ENCODE peak calls at places on chromosomes 7 and 10, in seven cellular contexts. One of them, this sample, is unnamed.

GRCh38 chr10:130074639-130075038 is 36.0 kb downstream of the C10orf143 start:
- DNase-seq in effector CD4-positive, alpha-beta T cell: no peak
- DNase-seq in MCF 10A: no peak
- DNase-seq in left cardiac atrium: no peak
- DNase-seq in stimulated activated CD4-positive, alpha-beta T cell treated with anti-CD3 and anti-CD28 coated beads, Interleukin-1b, Interleukin-23, amount 100 ng/mL, for 24 hours: no peak
- DNase-seq in head of caudate nucleus: no peak
- DNase-seq in HS-5: no peak
- DNase-seq in this sample: no peak

GRCh38 chr10:111039522-111039921 is 37.3 kb upstream of the ADRA2A start:
- DNase-seq in HS-5: no peak
- DNase-seq in effector CD4-positive, alpha-beta T cell: no peak
- DNase-seq in MCF 10A: no peak
- DNase-seq in head of caudate nucleus: no peak
- DNase-seq in left cardiac atrium: no peak
- DNase-seq in stimulated activated CD4-positive, alpha-beta T cell treated with anti-CD3 and anti-CD28 coated beads, Interleukin-1b, Interleukin-23, amount 100 ng/mL, for 24 hours: no peak
- DNase-seq in this sample: no peak

GRCh38 chr7:30302656-30303311 is 18.4 kb downstream of the ZNRF2 start:
- DNase-seq in head of caudate nucleus: no peak
- DNase-seq in left cardiac atrium: no peak
- DNase-seq in HS-5: no peak
- DNase-seq in effector CD4-positive, alpha-beta T cell: no peak
- DNase-seq in stimulated activated CD4-positive, alpha-beta T cell treated with anti-CD3 and anti-CD28 coated beads, Interleukin-1b, Interleukin-23, amount 100 ng/mL, for 24 hours: no peak
- DNase-seq in MCF 10A: no peak
- DNase-seq in this sample: no peak

GRCh38 chr7:65438593-65438992 is 64.9 kb downstream of the ZNF92 start:
- DNase-seq in HS-5: peak
- DNase-seq in head of caudate nucleus: no peak
- DNase-seq in stimulated activated CD4-positive, alpha-beta T cell treated with anti-CD3 and anti-CD28 coated beads, Interleukin-1b, Interleukin-23, amount 100 ng/mL, for 24 hours: no peak
- DNase-seq in effector CD4-positive, alpha-beta T cell: no peak
- DNase-seq in MCF 10A: peak
- DNase-seq in left cardiac atrium: no peak
- DNase-seq in this sample: no peak

GRCh38 chr7:3042861-3043489 is 692 bp downstream of the CARD11 start:
- DNase-seq in MCF 10A: no peak
- DNase-seq in stimulated activated CD4-positive, alpha-beta T cell treated with anti-CD3 and anti-CD28 coated beads, Interleukin-1b, Interleukin-23, amount 100 ng/mL, for 24 hours: peak
- DNase-seq in effector CD4-positive, alpha-beta T cell: peak
- DNase-seq in head of caudate nucleus: no peak
- DNase-seq in left cardiac atrium: no peak
- DNase-seq in HS-5: no peak
- DNase-seq in this sample: no peak

GRCh38 chr10:119098576-119098975 is 5.3 kb upstream of the DENND10 start:
- DNase-seq in head of caudate nucleus: no peak
- DNase-seq in effector CD4-positive, alpha-beta T cell: no peak
- DNase-seq in HS-5: no peak
- DNase-seq in left cardiac atrium: no peak
- DNase-seq in MCF 10A: no peak
- DNase-seq in stimulated activated CD4-positive, alpha-beta T cell treated with anti-CD3 and anti-CD28 coated beads, Interleukin-1b, Interleukin-23, amount 100 ng/mL, for 24 hours: no peak
- DNase-seq in this sample: no peak

GRCh38 chr7:244981-245380 is 45.0 kb upstream of the FOXL3 start:
- DNase-seq in head of caudate nucleus: no peak
- DNase-seq in MCF 10A: no peak
- DNase-seq in stimulated activated CD4-positive, alpha-beta T cell treated with anti-CD3 and anti-CD28 coated beads, Interleukin-1b, Interleukin-23, amount 100 ng/mL, for 24 hours: no peak
- DNase-seq in effector CD4-positive, alpha-beta T cell: no peak
- DNase-seq in left cardiac atrium: no peak
- DNase-seq in HS-5: no peak
- DNase-seq in this sample: no peak

GRCh38 chr7:98922392-98923107 is 44.2 kb downstream of the TRRAP start:
- DNase-seq in MCF 10A: peak
- DNase-seq in head of caudate nucleus: no peak
- DNase-seq in HS-5: no peak
- DNase-seq in effector CD4-positive, alpha-beta T cell: no peak
- DNase-seq in stimulated activated CD4-positive, alpha-beta T cell treated with anti-CD3 and anti-CD28 coated beads, Interleukin-1b, Interleukin-23, amount 100 ng/mL, for 24 hours: no peak
- DNase-seq in left cardiac atrium: peak
- DNase-seq in this sample: no peak

GRCh38 chr7:30656611-30657010 is 25.6 kb downstream of the CRHR2 start:
- DNase-seq in effector CD4-positive, alpha-beta T cell: no peak
- DNase-seq in left cardiac atrium: no peak
- DNase-seq in HS-5: no peak
- DNase-seq in MCF 10A: no peak
- DNase-seq in stimulated activated CD4-positive, alpha-beta T cell treated with anti-CD3 and anti-CD28 coated beads, Interleukin-1b, Interleukin-23, amount 100 ng/mL, for 24 hours: no peak
- DNase-seq in head of caudate nucleus: no peak
- DNase-seq in this sample: no peak

GRCh38 chr10:60778978-60779668 is 845 bp downstream of the CDK1 start:
- DNase-seq in effector CD4-positive, alpha-beta T cell: no peak
- DNase-seq in stimulated activated CD4-positive, alpha-beta T cell treated with anti-CD3 and anti-CD28 coated beads, Interleukin-1b, Interleukin-23, amount 100 ng/mL, for 24 hours: no peak
- DNase-seq in HS-5: no peak
- DNase-seq in MCF 10A: peak
- DNase-seq in head of caudate nucleus: no peak
- DNase-seq in left cardiac atrium: no peak
- DNase-seq in this sample: no peak

GRCh38 chr7:71886066-71886465 is 526.1 kb downstream of the CALN1 start:
- DNase-seq in effector CD4-positive, alpha-beta T cell: no peak
- DNase-seq in head of caudate nucleus: peak
- DNase-seq in HS-5: no peak
- DNase-seq in stimulated activated CD4-positive, alpha-beta T cell treated with anti-CD3 and anti-CD28 coated beads, Interleukin-1b, Interleukin-23, amount 100 ng/mL, for 24 hours: no peak
- DNase-seq in left cardiac atrium: no peak
- DNase-seq in MCF 10A: no peak
- DNase-seq in this sample: no peak

GRCh38 chr10:122112625-122113160 is 123.7 kb downstream of the TACC2 start:
- DNase-seq in MCF 10A: peak
- DNase-seq in head of caudate nucleus: no peak
- DNase-seq in effector CD4-positive, alpha-beta T cell: no peak
- DNase-seq in HS-5: no peak
- DNase-seq in stimulated activated CD4-positive, alpha-beta T cell treated with anti-CD3 and anti-CD28 coated beads, Interleukin-1b, Interleukin-23, amount 100 ng/mL, for 24 hours: no peak
- DNase-seq in left cardiac atrium: peak
- DNase-seq in this sample: peak

GRCh38 chr7:158093156-158093796 is 494.3 kb downstream of the PTPRN2 start:
- DNase-seq in HS-5: no peak
- DNase-seq in stimulated activated CD4-positive, alpha-beta T cell treated with anti-CD3 and anti-CD28 coated beads, Interleukin-1b, Interleukin-23, amount 100 ng/mL, for 24 hours: no peak
- DNase-seq in left cardiac atrium: no peak
- DNase-seq in head of caudate nucleus: no peak
- DNase-seq in MCF 10A: no peak
- DNase-seq in effector CD4-positive, alpha-beta T cell: no peak
- DNase-seq in this sample: no peak

GRCh38 chr7:36266683-36267082 is 113.6 kb downstream of the EEPD1 start:
- DNase-seq in stimulated activated CD4-positive, alpha-beta T cell treated with anti-CD3 and anti-CD28 coated beads, Interleukin-1b, Interleukin-23, amount 100 ng/mL, for 24 hours: no peak
- DNase-seq in left cardiac atrium: no peak
- DNase-seq in head of caudate nucleus: no peak
- DNase-seq in effector CD4-positive, alpha-beta T cell: no peak
- DNase-seq in HS-5: no peak
- DNase-seq in MCF 10A: no peak
- DNase-seq in this sample: no peak

This sample was measured in posterior cingulate gyrus.